ENCODE peak calls at places on chromosomes 3 and 15, in nine cellular contexts. One of them, this sample, is unnamed.

GRCh38 chr3:50259432-50260026 is 9.4 kb upstream of the SEMA3B start:
- DNase-seq in pancreas: peak
- DNase-seq in Calu3: no peak
- DNase-seq in heart right ventricle: no peak
- DNase-seq in WERI-Rb-1: no peak
- DNase-seq in thoracic aorta: no peak
- DNase-seq in IMR-90: no peak
- DNase-seq in dorsolateral prefrontal cortex: no peak
- DNase-seq in Caco-2: no peak
- DNase-seq in this sample: no peak

GRCh38 chr3:138127636-138128365 is 4.4 kb downstream of the A4GNT start:
- DNase-seq in Caco-2: no peak
- DNase-seq in pancreas: no peak
- DNase-seq in heart right ventricle: no peak
- DNase-seq in dorsolateral prefrontal cortex: no peak
- DNase-seq in thoracic aorta: no peak
- DNase-seq in WERI-Rb-1: no peak
- DNase-seq in IMR-90: no peak
- DNase-seq in Calu3: no peak
- DNase-seq in this sample: peak

GRCh38 chr15:65102912-65103311 is 12.1 kb downstream of the UBAP1L start:
- DNase-seq in thoracic aorta: no peak
- DNase-seq in heart right ventricle: no peak
- DNase-seq in Calu3: no peak
- DNase-seq in WERI-Rb-1: no peak
- DNase-seq in dorsolateral prefrontal cortex: no peak
- DNase-seq in IMR-90: no peak
- DNase-seq in Caco-2: no peak
- DNase-seq in pancreas: no peak
- DNase-seq in this sample: no peak

GRCh38 chr3:143482106-143483088 is 362.8 kb downstream of the CHST2 start:
- DNase-seq in heart right ventricle: no peak
- DNase-seq in WERI-Rb-1: no peak
- DNase-seq in Calu3: peak
- DNase-seq in Caco-2: no peak
- DNase-seq in pancreas: no peak
- DNase-seq in dorsolateral prefrontal cortex: no peak
- DNase-seq in thoracic aorta: no peak
- DNase-seq in IMR-90: no peak
- DNase-seq in this sample: no peak

GRCh38 chr3:81545572-81545971 is 215.9 kb downstream of the GBE1 start:
- DNase-seq in pancreas: no peak
- DNase-seq in heart right ventricle: no peak
- DNase-seq in dorsolateral prefrontal cortex: no peak
- DNase-seq in thoracic aorta: no peak
- DNase-seq in WERI-Rb-1: no peak
- DNase-seq in Caco-2: no peak
- DNase-seq in Calu3: no peak
- DNase-seq in IMR-90: peak
- DNase-seq in this sample: peak

GRCh38 chr3:172911142-172911541 is 160.6 kb downstream of the ECT2 start:
- DNase-seq in WERI-Rb-1: no peak
- DNase-seq in heart right ventricle: no peak
- DNase-seq in pancreas: no peak
- DNase-seq in thoracic aorta: no peak
- DNase-seq in Caco-2: no peak
- DNase-seq in Calu3: no peak
- DNase-seq in IMR-90: no peak
- DNase-seq in dorsolateral prefrontal cortex: no peak
- DNase-seq in this sample: no peak

GRCh38 chr15:68982976-68983550 is 31.4 kb upstream of the NOX5 start:
- DNase-seq in IMR-90: no peak
- DNase-seq in Caco-2: no peak
- DNase-seq in Calu3: no peak
- DNase-seq in dorsolateral prefrontal cortex: no peak
- DNase-seq in WERI-Rb-1: no peak
- DNase-seq in heart right ventricle: no peak
- DNase-seq in pancreas: no peak
- DNase-seq in thoracic aorta: no peak
- DNase-seq in this sample: no peak

GRCh38 chr3:71129611-71130515 is 453.7 kb downstream of the FOXP1 start:
- DNase-seq in WERI-Rb-1: no peak
- DNase-seq in dorsolateral prefrontal cortex: no peak
- DNase-seq in IMR-90: peak
- DNase-seq in Caco-2: no peak
- DNase-seq in Calu3: no peak
- DNase-seq in heart right ventricle: no peak
- DNase-seq in pancreas: no peak
- DNase-seq in thoracic aorta: no peak
- DNase-seq in this sample: peak

GRCh38 chr3:186986406-186986805 is 56.1 kb downstream of the ST6GAL1 start:
- DNase-seq in heart right ventricle: no peak
- DNase-seq in IMR-90: no peak
- DNase-seq in pancreas: no peak
- DNase-seq in thoracic aorta: no peak
- DNase-seq in dorsolateral prefrontal cortex: no peak
- DNase-seq in Caco-2: no peak
- DNase-seq in Calu3: no peak
- DNase-seq in WERI-Rb-1: no peak
- DNase-seq in this sample: no peak

DNA sequence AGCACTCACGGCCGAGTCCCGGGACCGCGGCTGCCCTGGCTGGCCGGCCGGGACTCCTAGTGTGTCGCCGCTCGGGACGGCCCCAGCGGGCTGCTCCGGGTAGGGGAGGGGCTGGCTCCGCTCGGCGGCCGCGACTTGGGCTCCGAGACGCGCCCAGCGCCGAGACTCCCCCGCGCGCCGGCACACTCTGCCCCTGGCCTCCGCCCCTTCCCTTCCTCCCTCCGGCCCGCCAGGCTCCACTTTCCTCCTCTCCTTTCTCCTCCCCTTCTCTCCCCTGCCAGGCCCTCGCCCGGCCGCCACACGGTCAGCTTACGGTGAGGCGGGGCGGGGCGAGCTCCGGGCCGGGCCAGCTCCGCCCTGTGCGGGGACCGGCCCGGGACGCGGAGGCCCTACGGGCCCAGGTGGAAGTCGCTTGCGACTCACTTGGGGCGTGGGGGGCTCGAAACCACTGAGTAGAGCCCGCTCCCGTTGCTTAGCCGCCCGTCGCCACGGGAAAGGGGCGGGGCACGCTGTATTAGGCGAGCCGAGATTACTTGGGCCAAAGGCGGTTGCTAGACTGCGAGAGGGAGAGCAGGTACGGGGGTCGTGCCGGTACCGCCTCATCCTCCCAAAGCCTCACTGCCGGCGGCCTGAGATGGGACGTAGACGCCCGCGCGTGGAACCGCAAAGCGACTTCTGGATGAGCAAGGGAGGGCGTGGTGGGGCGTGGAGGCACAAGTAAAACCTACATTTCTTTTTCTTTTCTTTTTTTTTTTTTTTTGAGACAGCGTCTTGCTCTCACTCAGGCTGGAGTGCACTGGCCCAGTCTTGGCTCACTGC is at the start of gene ITGB5:
- DNase-seq in thoracic aorta: peak
- DNase-seq in Caco-2: peak
- DNase-seq in dorsolateral prefrontal cortex: no peak
- DNase-seq in WERI-Rb-1: peak
- DNase-seq in heart right ventricle: peak
- DNase-seq in IMR-90: peak
- DNase-seq in Calu3: peak
- DNase-seq in pancreas: peak
- DNase-seq in this sample: peak
- TF ChIP-seq CTCF in thoracic aorta: no peak
- TF ChIP-seq CTCF in Caco-2: no peak
- TF ChIP-seq CTCF in dorsolateral prefrontal cortex: no peak
- TF ChIP-seq CTCF in WERI-Rb-1: no peak
- TF ChIP-seq CTCF in heart right ventricle: no peak
- TF ChIP-seq CTCF in IMR-90: no peak
- TF ChIP-seq CTCF in Calu3: no peak
- TF ChIP-seq CTCF in pancreas: no peak
- TF ChIP-seq CTCF in this sample: no peak

DNA sequence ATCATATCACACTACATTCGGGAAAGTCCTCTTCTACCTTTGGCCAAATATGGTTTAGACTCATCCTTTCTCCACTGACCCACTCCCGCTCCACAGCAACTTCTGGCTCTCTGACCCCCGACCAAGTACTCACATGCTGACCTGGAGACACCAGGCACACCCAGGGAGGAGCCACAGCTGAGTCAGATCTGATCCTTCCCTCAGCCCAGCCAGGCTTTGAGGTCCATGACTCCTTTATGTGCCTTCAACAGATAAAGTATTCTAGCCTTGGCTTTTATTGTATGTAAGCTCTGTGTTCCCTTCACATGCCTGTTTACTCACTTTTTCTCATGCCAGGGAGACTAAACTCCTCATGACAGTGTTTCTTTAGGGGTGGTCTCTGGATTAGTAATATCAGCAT is 166.9 kb upstream of the UMPS start:
- DNase-seq in heart right ventricle: no peak
- DNase-seq in dorsolateral prefrontal cortex: no peak
- DNase-seq in thoracic aorta: no peak
- DNase-seq in Caco-2: no peak
- DNase-seq in Calu3: no peak
- DNase-seq in WERI-Rb-1: no peak
- DNase-seq in IMR-90: peak
- DNase-seq in pancreas: no peak
- DNase-seq in this sample: no peak
- TF ChIP-seq CTCF in heart right ventricle: no peak
- TF ChIP-seq CTCF in dorsolateral prefrontal cortex: no peak
- TF ChIP-seq CTCF in thoracic aorta: no peak
- TF ChIP-seq CTCF in Caco-2: no peak
- TF ChIP-seq CTCF in Calu3: no peak
- TF ChIP-seq CTCF in WERI-Rb-1: no peak
- TF ChIP-seq CTCF in IMR-90: no peak
- TF ChIP-seq CTCF in pancreas: no peak
- TF ChIP-seq CTCF in this sample: no peak

GRCh38 chr3:100708644-100708988 is 678 bp upstream of the TFG start:
- DNase-seq in pancreas: no peak
- DNase-seq in IMR-90: no peak
- DNase-seq in Calu3: no peak
- DNase-seq in heart right ventricle: no peak
- DNase-seq in Caco-2: no peak
- DNase-seq in dorsolateral prefrontal cortex: no peak
- DNase-seq in thoracic aorta: no peak
- DNase-seq in WERI-Rb-1: no peak
- DNase-seq in this sample: no peak
- TF ChIP-seq CTCF in pancreas: no peak
- TF ChIP-seq CTCF in IMR-90: no peak
- TF ChIP-seq CTCF in Calu3: no peak
- TF ChIP-seq CTCF in heart right ventricle: no peak
- TF ChIP-seq CTCF in Caco-2: no peak
- TF ChIP-seq CTCF in dorsolateral prefrontal cortex: no peak
- TF ChIP-seq CTCF in thoracic aorta: no peak
- TF ChIP-seq CTCF in WERI-Rb-1: no peak
- TF ChIP-seq CTCF in this sample: no peak

DNA sequence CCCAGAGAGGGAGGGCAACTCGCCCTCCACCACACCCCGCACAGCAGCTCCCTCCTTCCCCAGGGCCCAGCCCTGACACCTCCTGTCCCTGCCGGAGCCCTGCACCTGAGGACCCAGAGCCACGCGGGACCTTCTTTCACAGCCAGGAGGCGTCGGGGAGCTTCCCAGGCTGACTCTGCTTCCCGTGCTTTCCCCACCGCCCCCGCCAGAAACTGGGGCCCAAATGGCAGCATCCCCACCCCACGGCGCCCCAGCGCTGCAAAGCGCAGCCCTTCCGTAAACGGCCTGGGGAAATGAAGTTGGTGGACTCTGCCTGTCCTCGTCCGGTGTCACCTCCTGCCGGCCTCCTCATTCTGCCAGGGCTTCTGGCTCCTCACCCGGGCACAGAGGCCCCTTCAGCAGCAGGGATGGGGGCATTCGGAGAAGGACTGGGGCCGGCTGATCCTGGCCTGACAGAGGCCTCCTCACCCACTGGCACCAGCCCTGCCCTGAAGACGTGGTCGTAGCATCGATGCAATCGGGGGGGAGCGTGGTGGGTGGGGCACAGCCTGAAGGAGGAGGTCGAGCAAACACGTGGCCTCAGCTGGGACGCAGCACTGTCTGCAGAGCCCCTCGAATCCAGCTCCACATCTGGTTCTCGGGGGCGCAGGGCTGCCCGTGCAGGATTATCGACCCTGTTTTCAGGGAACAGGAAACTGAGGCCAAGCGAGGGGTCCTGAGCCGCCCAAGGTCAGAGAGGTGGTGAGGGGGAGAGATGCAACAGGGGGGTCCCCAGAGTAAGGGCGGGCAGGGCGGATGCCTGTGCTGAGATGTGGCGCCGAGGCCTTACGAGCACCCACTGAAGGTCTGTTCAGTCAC is 235.4 kb downstream of the XXYLT1 start:
- DNase-seq in Caco-2: no peak
- DNase-seq in pancreas: no peak
- DNase-seq in dorsolateral prefrontal cortex: no peak
- DNase-seq in Calu3: no peak
- DNase-seq in IMR-90: no peak
- DNase-seq in heart right ventricle: no peak
- DNase-seq in thoracic aorta: no peak
- DNase-seq in WERI-Rb-1: peak
- DNase-seq in this sample: no peak
- TF ChIP-seq CTCF in Caco-2: no peak
- TF ChIP-seq CTCF in pancreas: no peak
- TF ChIP-seq CTCF in dorsolateral prefrontal cortex: no peak
- TF ChIP-seq CTCF in Calu3: no peak
- TF ChIP-seq CTCF in IMR-90: peak
- TF ChIP-seq CTCF in heart right ventricle: no peak
- TF ChIP-seq CTCF in thoracic aorta: no peak
- TF ChIP-seq CTCF in WERI-Rb-1: peak
- TF ChIP-seq CTCF in this sample: no peak